ENCODE peak calls at places on chromosomes 3 and 15, in eight cellular contexts. L is CD4-positive, CD25-positive, alpha-beta regulatory T cell; V is EH; F is stimulated activated effector memory CD8-positive, alpha-beta T cell treated with anti-CD3 and anti-CD28 coated beads, Interleukin-12 subunit alpha, Interleukin-12 subunit beta, amount 100 ng/mL, for 72 hours; J is activated T-helper 1 cell treated with anti-CD3 and anti-CD28 coated beads, Interleukin-2, amount 50 U/mL, for 16 hours; Q is hippocampal formation; K is brain pericyte; A is coronary artery. M is an unnamed sample.

GRCh38 chr15:90586948-90587347 is 57.2 kb downstream of the CRTC3 start:
- DNase-seq in K (no peak), Q (no peak), V (no peak), J (no peak), A (no peak), F (no peak), L (no peak), M (no peak)

GRCh38 chr3:13189639-13190375 is 116.6 kb upstream of the IQSEC1 start:
- DNase-seq in Q (no peak), V (peak; percentile 68), F (no peak), K (no peak), J (no peak), L (peak; percentile 66), A (no peak), M (no peak)

GRCh38 chr3:35651888-35652287 is 12.6 kb downstream of the ARPP21 start:
- DNase-seq in A (no peak), F (no peak), V (no peak), L (no peak), Q (no peak), J (no peak), K (no peak), M (no peak)

GRCh38 chr3:108513961-108514360 is 3.6 kb upstream of the MYH15 start:
- DNase-seq in K (no peak), V (peak; percentile 24), F (no peak), L (no peak), J (no peak), Q (no peak), A (no peak), M (peak; percentile 44)

GRCh38 chr3:53254190-53254809 is 1.5 kb downstream of the TKT start:
- DNase-seq in K (no peak), V (peak; percentile 14), J (no peak), A (no peak), F (no peak), Q (no peak), L (peak; percentile 18), M (no peak)

GRCh38 chr3:167031364-167032049 is 348.6 kb downstream of the ZBBX start:
- DNase-seq in A (no peak), V (no peak), J (no peak), L (no peak), K (no peak), Q (no peak), F (no peak), M (peak; percentile 67)

GRCh38 chr3:42148982-42149432 is 57.9 kb downstream of the TRAK1 start:
- DNase-seq in Q (peak; percentile 87), L (no peak), F (no peak), V (peak; percentile 95), J (no peak), K (peak; percentile 52), A (no peak), M (peak; percentile 94)

GRCh38 chr3:182937293-182938051 is 42.9 kb downstream of the DCUN1D1 start:
- DNase-seq in Q (no peak), V (peak; percentile 12), F (no peak), A (no peak), L (peak; percentile 40), K (no peak), J (no peak), M (no peak)

GRCh38 chr15:70559223-70559823 is 204.0 kb downstream of the UACA start:
- DNase-seq in V (peak; percentile 59), F (peak; percentile 28), Q (no peak), L (peak; percentile 70), K (no peak), J (peak; percentile 29), A (peak; percentile 67), M (peak; percentile 50)

GRCh38 chr3:72008226-72008996 is 223.5 kb upstream of the PROK2 start:
- DNase-seq in Q (no peak), J (no peak), F (no peak), V (peak; percentile 70), A (no peak), K (no peak), L (no peak), M (peak; percentile 76)

GRCh38 chr3:183895296-183895695 is 10.6 kb upstream of the PARL start:
- DNase-seq in J (no peak), V (peak; percentile 72), Q (no peak), L (peak; percentile 68), F (no peak), K (no peak), A (no peak), M (peak; percentile 48)

GRCh38 chr3:64295594-64295993 is 70.3 kb upstream of the PRICKLE2 start:
- DNase-seq in V (peak; percentile 85), F (no peak), A (no peak), Q (no peak), L (no peak), J (no peak), K (no peak), M (peak; percentile 92)

M was measured in amniotic epithelial cell.